ENCODE peak calls at places on chromosomes 2 and 18, in eight cellular contexts. V is NCI-H1436; L is memory B cell; S is stimulated activated CD4-positive, alpha-beta T cell treated with anti-CD3 and anti-CD28 coated beads, Interleukin-2, amount 100 ng/mL, for 48 hours; D is GM13977; G is head of caudate nucleus; J is left colon; A is iPS-NIHi11. B is an unnamed sample.

GRCh38 chr2:96336104-96336775 is 674 bp downstream of the NCAPH start:
- DNase-seq in G (no peak), A (no peak), S (no peak), D (no peak), L (no peak), V (no peak), J (no peak), B (no peak)

GRCh38 chr18:11885278-11885991 is 22.7 kb downstream of the MPPE1 start:
- DNase-seq in G (no peak), L (no peak), A (no peak), S (no peak), D (no peak), V (no peak), J (peak), B (no peak)

GRCh38 chr18:23021625-23022024 is 88.5 kb downstream of the RBBP8 start:
- DNase-seq in D (no peak), A (no peak), S (no peak), G (no peak), L (no peak), V (no peak), J (no peak), B (no peak)

GRCh38 chr2:205865794-205866490 is 183.6 kb downstream of the NRP2 start:
- DNase-seq in A (no peak), V (peak), S (no peak), D (no peak), G (peak), L (no peak), J (no peak), B (peak)

GRCh38 chr18:56995579-56996194 is 151.2 kb upstream of the BOD1L2 start:
- DNase-seq in S (no peak), D (no peak), G (no peak), A (no peak), J (peak), L (no peak), V (no peak), B (no peak)

GRCh38 chr2:222504714-222505113 is 80.4 kb downstream of the SGPP2 start:
- DNase-seq in J (no peak), G (no peak), A (no peak), L (no peak), S (no peak), V (no peak), D (peak), B (no peak)

GRCh38 chr2:45283764-45284620 is 274.7 kb upstream of the SIX2 start:
- DNase-seq in G (no peak), S (no peak), V (no peak), D (no peak), L (no peak), J (no peak), A (no peak), B (no peak)

GRCh38 chr2:236932711-236933300 is 152.9 kb upstream of the COPS8 start:
- DNase-seq in D (no peak), G (no peak), V (no peak), S (no peak), J (no peak), A (no peak), L (no peak), B (no peak)

GRCh38 chr2:26401739-26402541 is at the start of gene DRC1:
- DNase-seq in V (peak), J (peak), A (peak), G (peak), D (peak), S (peak), L (no peak), B (peak)

GRCh38 chr2:3635171-3636008 is 22.6 kb upstream of the ALLC start:
- DNase-seq in D (no peak), A (no peak), V (no peak), J (no peak), G (peak), L (no peak), S (no peak), B (no peak)

GRCh38 chr2:98093611-98094010 is 6.6 kb downstream of the VWA3B start:
- DNase-seq in J (no peak), S (no peak), V (no peak), G (no peak), L (no peak), A (no peak), D (no peak), B (no peak)

GRCh38 chr2:134232461-134232860 is 21.4 kb upstream of the MGAT5 start:
- DNase-seq in L (no peak), A (no peak), G (no peak), J (no peak), D (no peak), S (no peak), V (no peak), B (no peak)

GRCh38 chr2:191688934-191689695 is 11.2 kb downstream of the NABP1 start:
- DNase-seq in V (no peak), J (no peak), A (peak), G (no peak), D (no peak), S (no peak), L (no peak), B (no peak)

GRCh38 chr2:47510745-47511144 is 107.8 kb downstream of the MSH2 start:
- DNase-seq in L (no peak), D (no peak), A (no peak), S (no peak), G (no peak), V (no peak), J (no peak), B (no peak)

GRCh38 chr18:75074196-75075015 is 134.5 kb downstream of the PTGR3 start:
- DNase-seq in A (no peak), J (no peak), L (no peak), V (no peak), D (no peak), S (no peak), G (no peak), B (no peak)

GRCh38 chr2:42874838-42875801 is 82.7 kb upstream of the HAAO start:
- DNase-seq in G (no peak), L (no peak), D (no peak), A (no peak), J (no peak), V (no peak), S (no peak), B (no peak)

GRCh38 chr2:179298666-179299065 is 34.0 kb upstream of the SESTD1 start:
- DNase-seq in G (no peak), A (no peak), V (peak), S (no peak), L (no peak), J (no peak), D (no peak), B (no peak)

GRCh38 chr18:11004294-11004693 is 145.1 kb downstream of the PIEZO2 start:
- DNase-seq in A (no peak), L (no peak), S (no peak), V (no peak), D (no peak), J (no peak), G (no peak), B (no peak)

GRCh38 chr2:70009776-70010175 is 48.3 kb upstream of the ASPRV1 start:
- DNase-seq in L (no peak), V (no peak), D (no peak), G (no peak), A (no peak), J (peak), S (no peak), B (no peak)

GRCh38 chr2:112173646-112174319 is 35.6 kb downstream of the FBLN7 start:
- DNase-seq in A (no peak), D (no peak), J (no peak), G (no peak), L (no peak), V (no peak), S (no peak), B (no peak)

GRCh38 chr2:121485039-121485438 is 45.6 kb upstream of the RNU4ATAC start:
- DNase-seq in G (no peak), D (no peak), J (no peak), S (no peak), L (no peak), V (no peak), A (no peak), B (no peak)

GRCh38 chr2:189305291-189305943 is 125.9 kb upstream of the COL5A2 start:
- DNase-seq in G (no peak), L (no peak), V (no peak), J (no peak), D (no peak), S (no peak), A (no peak), B (no peak)

GRCh38 chr18:75377975-75378673 is 49.4 kb downstream of the SMIM21 start:
- DNase-seq in J (no peak), L (no peak), A (no peak), S (no peak), V (no peak), D (no peak), G (no peak), B (no peak)

GRCh38 chr2:168835961-168836360 is 33.5 kb downstream of the NOSTRIN start:
- DNase-seq in S (no peak), D (no peak), V (no peak), G (no peak), A (no peak), J (no peak), L (no peak), B (no peak)